ENCODE peak calls at places on chromosomes 3 and 15, in eight cellular contexts. One of them, this sample, is unnamed.

GRCh38 chr15:92820233-92821021 is 79.7 kb upstream of the CHD2 start:
- DNase-seq in upper lobe of right lung: peak; percentile 95
- DNase-seq in cardiac muscle cell: peak; percentile 94
- DNase-seq in uterus: peak; percentile 90
- DNase-seq in cardiac fibroblast: peak; percentile 94
- DNase-seq in astrocyte of the spinal cord: peak; percentile 95
- DNase-seq in AG09309: no peak
- DNase-seq in esophagus squamous epithelium: peak; percentile 35
- DNase-seq in this sample: peak; percentile 94

GRCh38 chr15:50377867-50378751 is 23.1 kb upstream of the GABPB1 start:
- DNase-seq in upper lobe of right lung: no peak
- DNase-seq in cardiac muscle cell: peak; percentile 42
- DNase-seq in uterus: no peak
- DNase-seq in cardiac fibroblast: peak; percentile 25
- DNase-seq in astrocyte of the spinal cord: no peak
- DNase-seq in AG09309: no peak
- DNase-seq in esophagus squamous epithelium: no peak
- DNase-seq in this sample: peak; percentile 28

GRCh38 chr15:68542348-68542747 is 36.4 kb upstream of the CORO2B start:
- DNase-seq in upper lobe of right lung: no peak
- DNase-seq in cardiac muscle cell: no peak
- DNase-seq in uterus: no peak
- DNase-seq in cardiac fibroblast: no peak
- DNase-seq in astrocyte of the spinal cord: no peak
- DNase-seq in AG09309: no peak
- DNase-seq in esophagus squamous epithelium: no peak
- DNase-seq in this sample: no peak

GRCh38 chr3:46447535-46447934 is 17.2 kb downstream of the LTF start:
- DNase-seq in upper lobe of right lung: no peak
- DNase-seq in cardiac muscle cell: no peak
- DNase-seq in uterus: no peak
- DNase-seq in cardiac fibroblast: no peak
- DNase-seq in astrocyte of the spinal cord: no peak
- DNase-seq in AG09309: no peak
- DNase-seq in esophagus squamous epithelium: no peak
- DNase-seq in this sample: no peak

GRCh38 chr3:109548192-109548938 is 211.0 kb upstream of the DPPA4 start:
- DNase-seq in upper lobe of right lung: no peak
- DNase-seq in cardiac muscle cell: no peak
- DNase-seq in uterus: no peak
- DNase-seq in cardiac fibroblast: no peak
- DNase-seq in astrocyte of the spinal cord: peak; percentile 14
- DNase-seq in AG09309: no peak
- DNase-seq in esophagus squamous epithelium: no peak
- DNase-seq in this sample: peak; percentile 2

GRCh38 chr15:63870043-63870394 is 36.3 kb upstream of the HERC1 start:
- DNase-seq in upper lobe of right lung: no peak
- DNase-seq in cardiac muscle cell: no peak
- DNase-seq in uterus: no peak
- DNase-seq in cardiac fibroblast: no peak
- DNase-seq in astrocyte of the spinal cord: no peak
- DNase-seq in AG09309: no peak
- DNase-seq in esophagus squamous epithelium: no peak
- DNase-seq in this sample: no peak

GRCh38 chr3:17717411-17717810 is 25.0 kb downstream of the TBC1D5 start:
- DNase-seq in upper lobe of right lung: no peak
- DNase-seq in cardiac muscle cell: no peak
- DNase-seq in uterus: no peak
- DNase-seq in cardiac fibroblast: no peak
- DNase-seq in astrocyte of the spinal cord: no peak
- DNase-seq in AG09309: no peak
- DNase-seq in esophagus squamous epithelium: no peak
- DNase-seq in this sample: no peak

GRCh38 chr15:91776104-91776503 is 77.4 kb upstream of the SLCO3A1 start:
- DNase-seq in upper lobe of right lung: no peak
- DNase-seq in cardiac muscle cell: no peak
- DNase-seq in uterus: no peak
- DNase-seq in cardiac fibroblast: no peak
- DNase-seq in astrocyte of the spinal cord: no peak
- DNase-seq in AG09309: no peak
- DNase-seq in esophagus squamous epithelium: no peak
- DNase-seq in this sample: no peak

GRCh38 chr15:65292938-65293518 is 2.8 kb upstream of the RNU5A-1 start:
- DNase-seq in upper lobe of right lung: no peak
- DNase-seq in cardiac muscle cell: no peak
- DNase-seq in uterus: no peak
- DNase-seq in cardiac fibroblast: no peak
- DNase-seq in astrocyte of the spinal cord: no peak
- DNase-seq in AG09309: no peak
- DNase-seq in esophagus squamous epithelium: no peak
- DNase-seq in this sample: peak; percentile 21

GRCh38 chr3:126270145-126270811 is 86.9 kb downstream of the KLF15 start:
- DNase-seq in upper lobe of right lung: peak; percentile 93
- DNase-seq in cardiac muscle cell: peak; percentile 74
- DNase-seq in uterus: peak; percentile 69
- DNase-seq in cardiac fibroblast: peak; percentile 83
- DNase-seq in astrocyte of the spinal cord: peak; percentile 51
- DNase-seq in AG09309: no peak
- DNase-seq in esophagus squamous epithelium: no peak
- DNase-seq in this sample: peak; percentile 46

GRCh38 chr15:67101981-67102929 is 36.9 kb downstream of the SMAD3 start:
- DNase-seq in upper lobe of right lung: no peak
- DNase-seq in cardiac muscle cell: peak; percentile 65
- DNase-seq in uterus: no peak
- DNase-seq in cardiac fibroblast: peak; percentile 48
- DNase-seq in astrocyte of the spinal cord: peak; percentile 87
- DNase-seq in AG09309: no peak
- DNase-seq in esophagus squamous epithelium: no peak
- DNase-seq in this sample: peak; percentile 84

GRCh38 chr3:26621891-26622633 is 510 bp upstream of the LRRC3B start:
- DNase-seq in upper lobe of right lung: no peak
- DNase-seq in cardiac muscle cell: no peak
- DNase-seq in uterus: no peak
- DNase-seq in cardiac fibroblast: no peak
- DNase-seq in astrocyte of the spinal cord: no peak
- DNase-seq in AG09309: no peak
- DNase-seq in esophagus squamous epithelium: no peak
- DNase-seq in this sample: no peak
- H3K4me3 ChIP-seq in upper lobe of right lung: peak overlapping the region; percentile 39
- H3K4me3 ChIP-seq in cardiac muscle cell: peak overlapping the region; percentile 44
- H3K4me3 ChIP-seq in uterus: no peak overlapping the region
- H3K4me3 ChIP-seq in cardiac fibroblast: no peak overlapping the region
- H3K4me3 ChIP-seq in astrocyte of the spinal cord: no peak overlapping the region
- H3K4me3 ChIP-seq in AG09309: no peak overlapping the region
- H3K4me3 ChIP-seq in esophagus squamous epithelium: peak overlapping the region; percentile 48
- H3K4me3 ChIP-seq in this sample: no peak overlapping the region

DNA sequence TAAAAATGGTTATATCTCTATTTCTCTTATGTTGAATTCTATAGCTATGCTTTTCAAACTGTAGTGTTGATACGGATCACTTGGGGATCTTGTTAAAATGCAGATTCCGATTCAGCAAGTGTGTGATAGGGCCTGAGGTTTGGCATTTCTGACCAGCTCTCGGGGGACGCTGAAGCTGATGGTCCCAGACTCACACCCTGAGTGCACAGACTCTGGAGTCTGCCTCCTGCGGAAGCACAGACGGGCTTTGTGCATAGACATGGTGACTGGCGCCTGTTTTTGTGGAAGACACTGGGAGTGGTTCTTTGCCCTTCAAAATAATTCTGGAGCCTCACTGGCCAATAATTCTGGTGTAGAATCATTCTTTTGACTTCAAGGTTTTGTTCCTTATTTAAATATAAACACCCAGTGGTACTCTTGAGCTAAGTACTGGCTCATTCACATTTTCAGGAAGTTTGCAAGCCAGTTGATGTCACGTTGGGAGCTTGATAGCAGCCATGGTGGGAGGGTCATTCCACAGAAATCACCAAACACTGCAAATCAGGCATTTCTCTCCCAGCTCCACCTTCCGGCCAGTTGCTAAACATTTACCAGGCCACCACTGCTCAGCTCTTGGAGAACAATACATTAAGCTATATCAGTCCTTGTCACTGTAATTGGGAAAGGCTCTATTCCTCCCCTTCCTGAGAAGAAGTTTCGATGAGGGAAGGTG is 19.2 kb downstream of the CLDN11 start:
- DNase-seq in upper lobe of right lung: no peak
- DNase-seq in cardiac muscle cell: peak; percentile 42
- DNase-seq in uterus: no peak
- DNase-seq in cardiac fibroblast: no peak
- DNase-seq in astrocyte of the spinal cord: no peak
- DNase-seq in AG09309: no peak
- DNase-seq in esophagus squamous epithelium: no peak
- DNase-seq in this sample: no peak
- TF ChIP-seq CTCF in upper lobe of right lung: no peak
- TF ChIP-seq CTCF in cardiac muscle cell: no peak
- TF ChIP-seq CTCF in uterus: no peak
- TF ChIP-seq CTCF in cardiac fibroblast: no peak
- TF ChIP-seq CTCF in astrocyte of the spinal cord: no peak
- TF ChIP-seq CTCF in AG09309: no peak
- TF ChIP-seq CTCF in esophagus squamous epithelium: no peak
- TF ChIP-seq CTCF in this sample: no peak

GRCh38 chr15:84750583-84751092 is 2.2 kb downstream of the ZNF592 start:
- DNase-seq in upper lobe of right lung: no peak
- DNase-seq in cardiac muscle cell: no peak
- DNase-seq in uterus: no peak
- DNase-seq in cardiac fibroblast: no peak
- DNase-seq in astrocyte of the spinal cord: no peak
- DNase-seq in AG09309: no peak
- DNase-seq in esophagus squamous epithelium: no peak
- DNase-seq in this sample: no peak

GRCh38 chr15:84749111-84749991 is 959 bp downstream of the ZNF592 start:
- DNase-seq in upper lobe of right lung: peak; percentile 70
- DNase-seq in cardiac muscle cell: peak; percentile 36
- DNase-seq in uterus: peak; percentile 35
- DNase-seq in cardiac fibroblast: peak; percentile 41
- DNase-seq in astrocyte of the spinal cord: no peak
- DNase-seq in AG09309: no peak
- DNase-seq in esophagus squamous epithelium: no peak
- DNase-seq in this sample: peak; percentile 41

GRCh38 chr15:84752195-84752594 is 3.8 kb downstream of the ZNF592 start:
- DNase-seq in upper lobe of right lung: no peak
- DNase-seq in cardiac muscle cell: no peak
- DNase-seq in uterus: no peak
- DNase-seq in cardiac fibroblast: no peak
- DNase-seq in astrocyte of the spinal cord: no peak
- DNase-seq in AG09309: no peak
- DNase-seq in esophagus squamous epithelium: no peak
- DNase-seq in this sample: no peak

GRCh38 chr15:84755736-84756527 is 7.5 kb downstream of the ZNF592 start:
- DNase-seq in upper lobe of right lung: no peak
- DNase-seq in cardiac muscle cell: no peak
- DNase-seq in uterus: no peak
- DNase-seq in cardiac fibroblast: no peak
- DNase-seq in astrocyte of the spinal cord: no peak
- DNase-seq in AG09309: no peak
- DNase-seq in esophagus squamous epithelium: no peak
- DNase-seq in this sample: no peak

DNA sequence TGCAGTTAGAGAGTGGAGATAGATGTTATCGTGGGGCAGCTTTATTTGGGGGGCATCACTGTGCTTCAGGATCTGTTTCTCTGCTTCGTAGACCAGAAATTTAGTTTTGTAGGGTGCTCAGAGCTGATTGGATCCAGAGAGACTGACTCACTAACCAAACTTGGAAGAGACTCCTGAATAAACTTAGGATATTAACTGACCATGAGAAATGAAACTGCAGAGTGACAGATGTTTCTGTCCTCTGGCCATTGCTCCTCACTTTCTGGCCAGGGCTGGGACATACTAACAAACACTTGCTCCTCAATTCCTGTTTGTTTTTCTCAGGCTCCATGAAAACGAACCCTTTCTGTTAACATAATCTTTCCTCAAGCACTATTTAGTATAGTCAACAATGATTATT is 4.3 kb downstream of the ZNF592 start:
- DNase-seq in upper lobe of right lung: no peak
- DNase-seq in cardiac muscle cell: peak; percentile 13
- DNase-seq in uterus: no peak
- DNase-seq in cardiac fibroblast: peak; percentile 22
- DNase-seq in astrocyte of the spinal cord: peak; percentile 23
- DNase-seq in AG09309: no peak
- DNase-seq in esophagus squamous epithelium: no peak
- DNase-seq in this sample: peak; percentile 41
- H3K4me3 ChIP-seq in upper lobe of right lung: no peak overlapping the region
- H3K4me3 ChIP-seq in cardiac muscle cell: no peak overlapping the region
- H3K4me3 ChIP-seq in uterus: no peak overlapping the region
- H3K4me3 ChIP-seq in cardiac fibroblast: no peak overlapping the region
- H3K4me3 ChIP-seq in astrocyte of the spinal cord: no peak overlapping the region
- H3K4me3 ChIP-seq in AG09309: no peak overlapping the region
- H3K4me3 ChIP-seq in esophagus squamous epithelium: no peak overlapping the region
- H3K4me3 ChIP-seq in this sample: no peak overlapping the region

GRCh38 chr3:168094580-168094876 is 1.2 kb downstream of the GOLIM4 start:
- DNase-seq in upper lobe of right lung: no peak
- DNase-seq in cardiac muscle cell: peak; percentile 66
- DNase-seq in uterus: no peak
- DNase-seq in cardiac fibroblast: peak; percentile 69
- DNase-seq in astrocyte of the spinal cord: no peak
- DNase-seq in AG09309: no peak
- DNase-seq in esophagus squamous epithelium: no peak
- DNase-seq in this sample: peak; percentile 68

GRCh38 chr3:168095611-168096209 is at the start of gene GOLIM4:
- DNase-seq in upper lobe of right lung: peak; percentile 98
- DNase-seq in cardiac muscle cell: peak; percentile 98
- DNase-seq in uterus: peak; percentile 92
- DNase-seq in cardiac fibroblast: peak; percentile 98
- DNase-seq in astrocyte of the spinal cord: peak; percentile 99
- DNase-seq in AG09309: peak; percentile 93
- DNase-seq in esophagus squamous epithelium: peak; percentile 84
- DNase-seq in this sample: peak; percentile 98

GRCh38 chr3:168096210-168096795 is 579 bp upstream of the GOLIM4 start:
- DNase-seq in upper lobe of right lung: peak; percentile 79
- DNase-seq in cardiac muscle cell: peak; percentile 90
- DNase-seq in uterus: no peak
- DNase-seq in cardiac fibroblast: peak; percentile 92
- DNase-seq in astrocyte of the spinal cord: peak; percentile 94
- DNase-seq in AG09309: peak; percentile 84
- DNase-seq in esophagus squamous epithelium: no peak
- DNase-seq in this sample: peak; percentile 95

GRCh38 chr3:168093790-168094189 is 1.9 kb downstream of the GOLIM4 start:
- DNase-seq in upper lobe of right lung: no peak
- DNase-seq in cardiac muscle cell: no peak
- DNase-seq in uterus: no peak
- DNase-seq in cardiac fibroblast: no peak
- DNase-seq in astrocyte of the spinal cord: peak; percentile 12
- DNase-seq in AG09309: no peak
- DNase-seq in esophagus squamous epithelium: no peak
- DNase-seq in this sample: no peak

DNA sequence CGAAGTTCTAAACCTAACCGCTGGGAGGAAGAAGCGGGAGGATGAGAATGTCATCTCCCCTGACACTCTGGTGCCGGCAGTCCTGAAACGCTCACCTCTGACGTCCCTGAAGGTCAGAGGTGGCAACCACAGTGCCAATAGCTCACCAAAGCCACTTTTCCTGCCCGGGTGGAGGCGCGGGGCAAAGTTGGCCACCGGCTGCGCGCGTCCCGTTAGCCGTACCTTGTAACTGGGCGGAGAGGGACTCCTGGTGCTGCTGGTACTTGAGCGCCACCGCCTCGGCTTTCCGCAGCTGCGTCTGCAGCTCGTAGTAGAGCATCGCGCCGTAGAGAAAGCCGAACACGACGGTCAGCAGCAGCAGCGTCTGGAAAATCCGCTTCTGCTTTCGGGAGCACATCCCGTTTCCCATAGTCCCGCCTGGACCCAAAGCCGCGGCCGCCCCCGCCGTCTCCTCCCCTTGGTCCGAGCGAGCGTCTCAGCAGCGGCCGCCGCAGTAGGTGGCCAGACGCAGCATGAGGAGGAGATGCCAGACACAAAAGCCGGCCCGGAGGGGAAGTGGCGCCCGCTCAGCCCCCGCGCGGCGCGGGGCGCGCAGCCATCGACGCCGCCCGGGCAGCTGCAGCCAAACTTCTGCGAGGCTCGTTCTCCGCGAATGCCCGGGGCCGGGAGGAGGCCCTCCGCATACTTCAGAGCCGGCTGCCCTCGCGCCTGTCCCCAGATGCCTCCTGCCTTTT is 680 bp downstream of the GOLIM4 start:
- DNase-seq in upper lobe of right lung: peak; percentile 86
- DNase-seq in cardiac muscle cell: peak; percentile 69
- DNase-seq in uterus: peak; percentile 41
- DNase-seq in cardiac fibroblast: peak; percentile 65
- DNase-seq in astrocyte of the spinal cord: peak; percentile 72
- DNase-seq in AG09309: no peak
- DNase-seq in esophagus squamous epithelium: peak; percentile 22
- DNase-seq in this sample: peak; percentile 64
- TF ChIP-seq CTCF in upper lobe of right lung: peak; percentile 23
- TF ChIP-seq CTCF in cardiac muscle cell: peak; percentile 25
- TF ChIP-seq CTCF in uterus: peak; percentile 40
- TF ChIP-seq CTCF in cardiac fibroblast: peak; percentile 40
- TF ChIP-seq CTCF in astrocyte of the spinal cord: no peak
- TF ChIP-seq CTCF in AG09309: peak; percentile 39
- TF ChIP-seq CTCF in esophagus squamous epithelium: no peak
- TF ChIP-seq CTCF in this sample: peak; percentile 39

This sample was measured in choroid plexus epithelial cell.